ENCODE peak calls at places on chromosomes 4 and X, in four cellular contexts. F is nephron progenitor cell, A is endothelial cell, U is RWPE1. W is an unnamed sample.

GRCh38 chrX:140817943-140818342 is 108.4 kb downstream of the LINC00632 start:
- DNase-seq in U (no peak), F (no peak), A (peak), W (no peak)

GRCh38 chr4:53830511-53830910 is 233.9 kb downstream of the CHIC2 start:
- DNase-seq in F (no peak), A (no peak), U (no peak), W (no peak)

GRCh38 chr4:84499065-84499982 is at the start of gene NKX6-1:
- DNase-seq in U (peak), A (peak), F (peak), W (peak)

GRCh38 chr4:154366956-154367355 is 124.6 kb downstream of the DCHS2 start:
- DNase-seq in U (no peak), A (no peak), F (no peak), W (no peak)

GRCh38 chr4:42655921-42656735 is 777 bp downstream of the ATP8A1 start:
- DNase-seq in F (peak), A (peak), U (no peak), W (peak)

GRCh38 chrX:78934866-78935265 is 10.3 kb upstream of the P2RY10 start:
- DNase-seq in F (no peak), U (no peak), A (no peak), W (no peak)

GRCh38 chrX:107935664-107936433 is 46.3 kb downstream of the TEX13B start:
- DNase-seq in F (peak), A (no peak), U (peak), W (no peak)

GRCh38 chrX:63506320-63506719 is 155.2 kb upstream of the SPIN4 start:
- DNase-seq in F (no peak), U (peak), A (no peak), W (no peak)

GRCh38 chrX:39946822-39947221 is 150.9 kb downstream of the BCOR start:
- DNase-seq in F (no peak), U (no peak), A (peak), W (no peak)

GRCh38 chr4:26452565-26453531 is 37.4 kb downstream of the CCKAR start:
- DNase-seq in U (no peak), F (no peak), A (no peak), W (no peak)

GRCh38 chrX:37603938-37604409 is 32.5 kb downstream of the LANCL3 start:
- DNase-seq in U (no peak), A (no peak), F (no peak), W (no peak)

GRCh38 chrX:124033821-124034220 is 72.3 kb downstream of the STAG2 start:
- DNase-seq in F (no peak), A (no peak), U (no peak), W (no peak)

GRCh38 chr4:67779631-67780030 is 25.4 kb upstream of the GNRHR start:
- DNase-seq in A (no peak), U (peak), F (no peak), W (no peak)

GRCh38 chrX:30521440-30522182 is 56.0 kb downstream of the TASL start:
- DNase-seq in F (no peak), U (peak), A (no peak), W (no peak)

GRCh38 chrX:46279214-46279924 is 265.9 kb downstream of the ZNF674 start:
- DNase-seq in F (no peak), U (no peak), A (no peak), W (no peak)

GRCh38 chr4:87840149-87840548 is 7.4 kb downstream of the MEPE start:
- DNase-seq in U (no peak), F (no peak), A (no peak), W (no peak)

GRCh38 chr4:140158234-140159030 is 4.4 kb upstream of the MAML3 start:
- DNase-seq in F (no peak), U (no peak), A (no peak), W (peak)

GRCh38 chr4:13705521-13706035 is 78.1 kb upstream of the BOD1L1 start:
- DNase-seq in U (peak), F (no peak), A (no peak), W (peak)

W was measured in WERI-Rb-1.